ENCODE peak calls at places on chromosomes 3 and 15, in six cellular contexts. D, T, V, R, X and L are unnamed samples.

GRCh38 chr3:131082246-131082645 is 55.6 kb downstream of the NEK11 start:
- DNase-seq in D (no peak), T (no peak), V (no peak), R (no peak), X (no peak), L (no peak)

GRCh38 chr3:187401861-187402260 is 33.7 kb downstream of the RTP4 start:
- DNase-seq in D (no peak), T (no peak), V (no peak), R (no peak), X (no peak), L (no peak)

GRCh38 chr3:79810529-79810928 is 42.7 kb upstream of the ROBO1 start:
- DNase-seq in D (no peak), T (no peak), V (no peak), R (no peak), X (no peak), L (no peak)

GRCh38 chr3:46098319-46098761 is 71.1 kb upstream of the XCR1 start:
- DNase-seq in D (no peak), T (peak), V (no peak), R (peak), X (no peak), L (no peak)

GRCh38 chr3:64340636-64341240 is 115.5 kb upstream of the PRICKLE2 start:
- DNase-seq in D (no peak), T (peak), V (no peak), R (no peak), X (no peak), L (no peak)

GRCh38 chr3:33236005-33236404 is 17.4 kb upstream of the SUSD5 start:
- DNase-seq in D (no peak), T (no peak), V (no peak), R (no peak), X (no peak), L (no peak)

GRCh38 chr15:27538325-27538724 is 560.8 kb downstream of the OCA2 start:
- DNase-seq in D (no peak), T (no peak), V (no peak), R (no peak), X (no peak), L (no peak)

GRCh38 chr3:159818399-159818798 is 170.2 kb upstream of the IL12A start:
- DNase-seq in D (no peak), T (no peak), V (no peak), R (peak), X (peak), L (no peak)

GRCh38 chr15:81027200-81027599 is 26.5 kb downstream of the TLNRD1 start:
- DNase-seq in D (no peak), T (peak), V (no peak), R (no peak), X (no peak), L (no peak)

GRCh38 chr15:41079717-41080116 is 36.4 kb downstream of the INO80 start:
- DNase-seq in D (no peak), T (no peak), V (no peak), R (no peak), X (no peak), L (no peak)

GRCh38 chr3:66082679-66083078 is 44.0 kb upstream of the MAGI1 start:
- DNase-seq in D (no peak), T (peak), V (no peak), R (no peak), X (no peak), L (no peak)

GRCh38 chr3:124964432-124964831 is 29.9 kb upstream of the MUC13 start:
- DNase-seq in D (no peak), T (peak), V (no peak), R (no peak), X (no peak), L (no peak)

GRCh38 chr3:126851382-126851781 is 131.5 kb upstream of the PLXNA1 start:
- DNase-seq in D (no peak), T (no peak), V (no peak), R (no peak), X (no peak), L (no peak)

GRCh38 chr3:23648965-23649328 is 156.8 kb upstream of the UBE2E1 start:
- DNase-seq in D (no peak), T (no peak), V (peak), R (no peak), X (no peak), L (no peak)

GRCh38 chr3:138418556-138419206 is 15.7 kb upstream of the ESYT3 start:
- DNase-seq in D (no peak), T (no peak), V (no peak), R (no peak), X (no peak), L (no peak)

GRCh38 chr15:99619712-99620111 is 53.9 kb downstream of the MEF2A start:
- DNase-seq in D (no peak), T (peak), V (no peak), R (no peak), X (no peak), L (no peak)

GRCh38 chr3:194785315-194785714 is 99.6 kb downstream of the FAM43A start:
- DNase-seq in D (no peak), T (no peak), V (no peak), R (no peak), X (no peak), L (no peak)

GRCh38 chr3:194527726-194528125 is 40.9 kb upstream of the ATP13A3 start:
- DNase-seq in D (no peak), T (no peak), V (no peak), R (no peak), X (no peak), L (no peak)

GRCh38 chr3:76308541-76308940 is 523.2 kb upstream of the ZNF717 start:
- DNase-seq in D (no peak), T (peak), V (no peak), R (no peak), X (no peak), L (no peak)

GRCh38 chr3:37041546-37042195 is 48.4 kb downstream of the MLH1 start:
- DNase-seq in D (no peak), T (peak), V (no peak), R (no peak), X (no peak), L (no peak)

GRCh38 chr3:59069838-59070237 is 20.0 kb upstream of the CFAP20DC start:
- DNase-seq in D (no peak), T (no peak), V (no peak), R (no peak), X (no peak), L (no peak)

GRCh38 chr15:32718822-32719716 is 1.3 kb downstream of the GREM1 start:
- DNase-seq in D (no peak), T (peak), V (peak), R (no peak), X (peak), L (peak)

GRCh38 chr15:30901889-30902288 is 1.8 kb upstream of the FAN1 start:
- DNase-seq in D (no peak), T (no peak), V (no peak), R (no peak), X (no peak), L (no peak)

GRCh38 chr15:67127334-67127664 is 61.9 kb downstream of the SMAD3 start:
- DNase-seq in D (no peak), T (no peak), V (no peak), R (no peak), X (no peak), L (no peak)

GRCh38 chr15:74319596-74320357 is 47.7 kb downstream of the CYP11A1 start:
- DNase-seq in D (no peak), T (peak), V (no peak), R (peak), X (no peak), L (no peak)

GRCh38 chr3:187833799-187834578 is 88.7 kb upstream of the BCL6 start:
- DNase-seq in D (no peak), T (no peak), V (no peak), R (no peak), X (no peak), L (no peak)

GRCh38 chr3:172868565-172869172 is 118.1 kb downstream of the ECT2 start:
- DNase-seq in D (no peak), T (no peak), V (no peak), R (no peak), X (no peak), L (no peak)